ENCODE peak calls at places on chromosomes 7 and 10, in four cellular contexts. J is stomach, C is cardiac fibroblast, R is fibroblast of lung. E is an unnamed sample.

GRCh38 chr7:5665106-5666025 is 116.1 kb downstream of the RNF216 start:
- DNase-seq in J (peak; percentile 70), R (peak; percentile 57), C (peak; percentile 85), E (peak; percentile 87)

GRCh38 chr7:57177856-57178767 is 45.9 kb upstream of the ZNF479 start:
- DNase-seq in R (no peak), J (no peak), C (no peak), E (no peak)

GRCh38 chr10:126917975-126918908 is 13.0 kb downstream of the DOCK1 start:
- DNase-seq in R (no peak), C (no peak), J (no peak), E (no peak)

GRCh38 chr10:116120688-116121087 is 152.3 kb downstream of the GFRA1 start:
- DNase-seq in J (no peak), R (no peak), C (no peak), E (no peak)

GRCh38 chr7:67301667-67302066 is 305.0 kb downstream of the TYW1 start:
- DNase-seq in R (peak; percentile 2), J (no peak), C (peak; percentile 5), E (peak; percentile 4)

GRCh38 chr10:4775808-4776207 is 50.2 kb upstream of the AKR1E2 start:
- DNase-seq in J (no peak), C (peak; percentile 4), R (peak; percentile 70), E (peak; percentile 22)

GRCh38 chr10:98534046-98534445 is 87.3 kb upstream of the HPS1 start:
- DNase-seq in C (no peak), J (no peak), R (no peak), E (no peak)

GRCh38 chr7:30920584-30921539 is 9.2 kb downstream of the AQP1 start:
- DNase-seq in J (no peak), C (peak; percentile 59), R (peak; percentile 74), E (peak; percentile 51)

GRCh38 chr10:79380125-79380917 is 33.1 kb downstream of the PPIF start:
- DNase-seq in R (no peak), J (peak; percentile 55), C (peak; percentile 90), E (peak; percentile 75)

GRCh38 chr7:86972072-86972471 is 87.4 kb downstream of the ELAPOR2 start:
- DNase-seq in C (no peak), R (peak; percentile 45), J (no peak), E (no peak)

GRCh38 chr7:54546081-54546985 is 4.2 kb downstream of the VSTM2A start:
- DNase-seq in J (no peak), C (no peak), R (no peak), E (no peak)

GRCh38 chr7:2138146-2138765 is 94.5 kb downstream of the MAD1L1 start:
- DNase-seq in J (no peak), C (no peak), R (no peak), E (no peak)

GRCh38 chr7:13742126-13742525 is 247.3 kb downstream of the ETV1 start:
- DNase-seq in J (no peak), R (peak; percentile 96), C (peak; percentile 64), E (peak; percentile 42)

GRCh38 chr7:105429746-105430612 is 41.3 kb upstream of the SRPK2 start:
- DNase-seq in R (peak; percentile 24), J (peak; percentile 68), C (peak; percentile 60), E (peak; percentile 69)

GRCh38 chr10:11626071-11626470 is 14.6 kb upstream of the USP6NL start:
- DNase-seq in R (no peak), J (no peak), C (no peak), E (no peak)

GRCh38 chr10:14386202-14386593 is 55.5 kb upstream of the FRMD4A start:
- DNase-seq in C (peak; percentile 72), R (peak; percentile 97), J (no peak), E (peak; percentile 83)

GRCh38 chr10:28410420-28411135 is 107.7 kb upstream of the MPP7 start:
- DNase-seq in J (no peak), C (peak; percentile 11), R (no peak), E (peak; percentile 13)

GRCh38 chr10:69057951-69058297 is 30.0 kb upstream of the SRGN start:
- DNase-seq in C (peak; percentile 56), J (no peak), R (peak; percentile 73), E (peak; percentile 40)

GRCh38 chr10:10699427-10699826 is 318.2 kb upstream of the CELF2 start:
- DNase-seq in J (no peak), C (no peak), R (no peak), E (no peak)

GRCh38 chr10:101226888-101227736 is 2.2 kb downstream of the LBX1 start:
- DNase-seq in R (no peak), J (no peak), C (no peak), E (no peak)

GRCh38 chr7:39386718-39387117 is 179.5 kb upstream of the YAE1 start:
- DNase-seq in J (no peak), R (no peak), C (no peak), E (no peak)

GRCh38 chr7:112365551-112365950 is 84.7 kb upstream of the IFRD1 start:
- DNase-seq in J (no peak), R (no peak), C (no peak), E (no peak)

GRCh38 chr10:112346774-112347173 is 27.1 kb upstream of the ACSL5 start:
- DNase-seq in J (no peak), C (no peak), R (no peak), E (no peak)

GRCh38 chr7:51244053-51244452 is 72.6 kb downstream of the COBL start:
- DNase-seq in C (no peak), R (no peak), J (no peak), E (no peak)

GRCh38 chr10:51523440-51523839 is 176.0 kb downstream of the CSTF2T start:
- DNase-seq in J (no peak), R (no peak), C (no peak), E (no peak)

GRCh38 chr10:100510533-100511308 is 8.9 kb downstream of the SEC31B start:
- DNase-seq in R (no peak), C (no peak), J (peak; percentile 86), E (no peak)

GRCh38 chr7:84624527-84624926 is 429.9 kb upstream of the SEMA3A start:
- DNase-seq in R (no peak), C (no peak), J (no peak), E (no peak)

GRCh38 chr7:134141868-134142264 is 14.7 kb downstream of the LRGUK start:
- DNase-seq in J (no peak), C (no peak), R (no peak), E (no peak)

GRCh38 chr10:112471878-112472487 is 25.0 kb downstream of the VTI1A start:
- DNase-seq in J (no peak), R (peak; percentile 40), C (peak; percentile 75), E (peak; percentile 79)

GRCh38 chr7:156969972-156970420 is 20.5 kb downstream of the NOM1 start:
- DNase-seq in R (no peak), J (no peak), C (peak; percentile 25), E (peak; percentile 32)

GRCh38 chr10:29493697-29494096 is 141.1 kb downstream of the SVIL start:
- DNase-seq in R (no peak), C (no peak), J (no peak), E (no peak)

GRCh38 chr7:55641273-55641691 is 69.0 kb upstream of the VOPP1 start:
- DNase-seq in C (peak; percentile 91), R (peak; percentile 74), J (peak; percentile 40), E (peak; percentile 89)

GRCh38 chr7:41046221-41046761 is 656.6 kb downstream of the INHBA start:
- DNase-seq in J (no peak), C (peak; percentile 83), R (peak; percentile 81), E (peak; percentile 80)

GRCh38 chr7:98286093-98286525 is 4.6 kb downstream of the BRI3 start:
- DNase-seq in C (peak; percentile 57), R (peak; percentile 63), J (peak; percentile 62), E (peak; percentile 52)

GRCh38 chr7:30348083-30348560 is 63.7 kb downstream of the ZNRF2 start:
- DNase-seq in J (no peak), R (peak; percentile 94), C (peak; percentile 84), E (peak; percentile 88)

GRCh38 chr10:114526497-114527238 is 122.4 kb upstream of the AFAP1L2 start:
- DNase-seq in C (peak; percentile 84), R (peak; percentile 84), J (peak; percentile 90), E (peak; percentile 90)

GRCh38 chr10:58818889-58819288 is 306.2 kb downstream of the BICC1 start:
- DNase-seq in J (no peak), R (peak; percentile 67), C (peak; percentile 85), E (peak; percentile 89)

GRCh38 chr10:107340345-107340744 is 175.8 kb upstream of the SORCS1 start:
- DNase-seq in J (no peak), R (no peak), C (no peak), E (no peak)

GRCh38 chr10:74432841-74433594 is 282.0 kb downstream of the ADK start:
- DNase-seq in J (no peak), R (peak; percentile 79), C (peak; percentile 43), E (peak; percentile 45)

GRCh38 chr10:93680414-93681047 is 21.9 kb downstream of the FRA10AC1 start:
- DNase-seq in J (no peak), R (peak; percentile 20), C (peak; percentile 59), E (peak; percentile 63)
- TF ChIP-seq CTCF in J (no peak), R (peak; percentile 27), C (peak; percentile 16), E (peak; percentile 39)

GRCh38 chr10:567869-568268 is 121.6 kb downstream of the DIP2C start:
- DNase-seq in R (no peak), J (no peak), C (no peak), E (no peak)
- H3K4me3 ChIP-seq in R (no peak overlapping the region), J (no peak overlapping the region), C (no peak overlapping the region), E (no peak overlapping the region)

DNA sequence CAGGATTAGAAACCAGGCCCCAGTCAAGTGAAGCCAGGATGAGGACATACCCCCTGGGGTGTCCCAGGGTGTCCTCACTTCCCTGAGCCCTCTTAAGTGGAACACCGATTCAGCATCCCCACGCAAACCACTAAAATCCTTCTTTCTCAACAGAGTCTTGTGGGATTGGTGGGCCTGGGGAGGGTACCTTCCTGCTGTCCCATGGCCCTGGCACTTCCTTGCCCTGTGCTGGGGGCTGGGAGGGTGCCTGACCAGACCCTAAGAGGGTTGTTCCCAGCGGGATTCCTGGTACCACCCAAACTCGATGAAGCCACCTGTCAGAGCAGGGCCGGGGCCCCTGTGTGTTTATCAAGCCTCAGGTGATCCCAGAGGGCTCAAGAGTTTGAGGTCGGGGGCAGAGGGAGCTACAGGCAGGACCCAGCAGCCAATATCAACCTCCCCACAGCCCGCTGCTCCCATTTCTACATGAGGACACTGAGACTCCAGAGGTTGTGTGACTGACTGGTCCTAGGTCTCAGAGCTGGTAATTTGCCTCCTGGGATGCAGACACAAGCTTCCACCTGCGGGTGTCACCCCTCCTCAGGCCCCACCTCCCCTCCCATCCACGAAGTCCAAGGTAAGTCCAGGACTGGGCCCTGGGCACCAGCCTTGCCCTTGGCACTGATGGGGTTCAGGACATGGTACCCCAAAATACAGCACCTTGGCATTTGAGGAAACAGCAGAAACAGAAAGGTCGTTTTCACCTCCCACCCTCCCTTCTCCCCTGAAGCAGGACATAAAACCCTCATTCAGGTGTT is 31.4 kb downstream of the OAT start:
- DNase-seq in R (no peak), J (peak; percentile 9), C (no peak), E (no peak)
- TF ChIP-seq CTCF in R (no peak), J (no peak), C (no peak), E (no peak)

GRCh38 chr7:137847418-137848050 is 760 bp upstream of the DGKI start:
- DNase-seq in C (no peak), J (no peak), R (peak; percentile 45), E (no peak)
- H3K4me3 ChIP-seq in C (peak overlapping the region; percentile 51), J (peak overlapping the region; percentile 38), R (peak overlapping the region; percentile 59), E (peak overlapping the region; percentile 43)

GRCh38 chr7:876077-876971 is at the start of gene GET4:
- DNase-seq in J (peak; percentile 98), C (peak; percentile 99), R (peak; percentile 96), E (peak; percentile 96)
- TF ChIP-seq CTCF in J (no peak), C (no peak), R (no peak), E (no peak)

E was measured in fibroblast of pulmonary artery.